ENCODE peak calls at places on chromosome 11, in nine cellular contexts. One of them, this sample, is unnamed.

GRCh38 chr11:111422494-111423249 is 43.6 kb upstream of the POU2AF1 start:
- DNase-seq in stomach: peak
- DNase-seq in esophagus muscularis mucosa: no peak
- DNase-seq in sigmoid colon: peak
- DNase-seq in GM12878: no peak
- DNase-seq in suprapubic skin: no peak
- DNase-seq in ovary: peak
- DNase-seq in tibial nerve: peak
- DNase-seq in A549: peak
- DNase-seq in this sample: peak

GRCh38 chr11:102117472-102118113 is 7.3 kb downstream of the YAP1 start:
- DNase-seq in tibial nerve: no peak
- DNase-seq in suprapubic skin: no peak
- DNase-seq in stomach: no peak
- DNase-seq in sigmoid colon: no peak
- DNase-seq in A549: no peak
- DNase-seq in GM12878: no peak
- DNase-seq in esophagus muscularis mucosa: no peak
- DNase-seq in ovary: no peak
- DNase-seq in this sample: no peak

GRCh38 chr11:35330924-35331323 is 88.4 kb downstream of the SLC1A2 start:
- DNase-seq in stomach: no peak
- DNase-seq in esophagus muscularis mucosa: no peak
- DNase-seq in A549: no peak
- DNase-seq in tibial nerve: no peak
- DNase-seq in suprapubic skin: no peak
- DNase-seq in GM12878: no peak
- DNase-seq in ovary: no peak
- DNase-seq in sigmoid colon: no peak
- DNase-seq in this sample: no peak

GRCh38 chr11:86314636-86315035 is 12.6 kb downstream of the HIKESHI start:
- DNase-seq in esophagus muscularis mucosa: no peak
- DNase-seq in stomach: no peak
- DNase-seq in sigmoid colon: no peak
- DNase-seq in A549: no peak
- DNase-seq in ovary: no peak
- DNase-seq in suprapubic skin: no peak
- DNase-seq in GM12878: no peak
- DNase-seq in tibial nerve: no peak
- DNase-seq in this sample: no peak

GRCh38 chr11:20011294-20011951 is 148.9 kb downstream of the DBX1 start:
- DNase-seq in stomach: no peak
- DNase-seq in sigmoid colon: no peak
- DNase-seq in esophagus muscularis mucosa: no peak
- DNase-seq in GM12878: no peak
- DNase-seq in suprapubic skin: no peak
- DNase-seq in tibial nerve: no peak
- DNase-seq in A549: no peak
- DNase-seq in ovary: no peak
- DNase-seq in this sample: no peak

GRCh38 chr11:33052241-33052640 is 12.9 kb downstream of the TCP11L1 start:
- DNase-seq in sigmoid colon: no peak
- DNase-seq in GM12878: no peak
- DNase-seq in ovary: no peak
- DNase-seq in suprapubic skin: no peak
- DNase-seq in A549: no peak
- DNase-seq in stomach: no peak
- DNase-seq in esophagus muscularis mucosa: no peak
- DNase-seq in tibial nerve: no peak
- DNase-seq in this sample: no peak

GRCh38 chr11:58395581-58395980 is 11.1 kb downstream of the OR5B3 start:
- DNase-seq in tibial nerve: no peak
- DNase-seq in stomach: no peak
- DNase-seq in ovary: no peak
- DNase-seq in sigmoid colon: no peak
- DNase-seq in A549: no peak
- DNase-seq in GM12878: no peak
- DNase-seq in suprapubic skin: no peak
- DNase-seq in esophagus muscularis mucosa: no peak
- DNase-seq in this sample: no peak

GRCh38 chr11:23278121-23278520 is 417.8 kb upstream of the CCDC179 start:
- DNase-seq in stomach: no peak
- DNase-seq in GM12878: no peak
- DNase-seq in A549: no peak
- DNase-seq in sigmoid colon: no peak
- DNase-seq in tibial nerve: no peak
- DNase-seq in suprapubic skin: no peak
- DNase-seq in ovary: no peak
- DNase-seq in esophagus muscularis mucosa: no peak
- DNase-seq in this sample: no peak

GRCh38 chr11:115256326-115257197 is 247.7 kb downstream of the CADM1 start:
- DNase-seq in sigmoid colon: no peak
- DNase-seq in A549: no peak
- DNase-seq in tibial nerve: no peak
- DNase-seq in esophagus muscularis mucosa: no peak
- DNase-seq in ovary: no peak
- DNase-seq in stomach: no peak
- DNase-seq in GM12878: peak
- DNase-seq in suprapubic skin: no peak
- DNase-seq in this sample: peak

GRCh38 chr11:73189315-73189714 is 28.8 kb upstream of the P2RY2 start:
- DNase-seq in stomach: peak
- DNase-seq in suprapubic skin: no peak
- DNase-seq in esophagus muscularis mucosa: no peak
- DNase-seq in ovary: peak
- DNase-seq in sigmoid colon: peak
- DNase-seq in GM12878: peak
- DNase-seq in A549: no peak
- DNase-seq in tibial nerve: no peak
- DNase-seq in this sample: peak

GRCh38 chr11:111935331-111936044 is 1.7 kb upstream of the DIXDC1 start:
- DNase-seq in ovary: no peak
- DNase-seq in esophagus muscularis mucosa: no peak
- DNase-seq in stomach: no peak
- DNase-seq in GM12878: no peak
- DNase-seq in A549: no peak
- DNase-seq in sigmoid colon: no peak
- DNase-seq in suprapubic skin: no peak
- DNase-seq in tibial nerve: no peak
- DNase-seq in this sample: no peak

GRCh38 chr11:76210920-76211851 is 4.9 kb upstream of the WNT11 start:
- DNase-seq in stomach: no peak
- DNase-seq in tibial nerve: no peak
- DNase-seq in esophagus muscularis mucosa: no peak
- DNase-seq in ovary: no peak
- DNase-seq in A549: no peak
- DNase-seq in sigmoid colon: no peak
- DNase-seq in GM12878: no peak
- DNase-seq in suprapubic skin: no peak
- DNase-seq in this sample: peak
- H3K4me3 ChIP-seq in stomach: peak
- H3K4me3 ChIP-seq in tibial nerve: no peak
- H3K4me3 ChIP-seq in esophagus muscularis mucosa: peak
- H3K4me3 ChIP-seq in ovary: peak
- H3K4me3 ChIP-seq in A549: peak
- H3K4me3 ChIP-seq in sigmoid colon: peak
- H3K4me3 ChIP-seq in GM12878: no peak
- H3K4me3 ChIP-seq in suprapubic skin: peak
- H3K4me3 ChIP-seq in this sample: peak

DNA sequence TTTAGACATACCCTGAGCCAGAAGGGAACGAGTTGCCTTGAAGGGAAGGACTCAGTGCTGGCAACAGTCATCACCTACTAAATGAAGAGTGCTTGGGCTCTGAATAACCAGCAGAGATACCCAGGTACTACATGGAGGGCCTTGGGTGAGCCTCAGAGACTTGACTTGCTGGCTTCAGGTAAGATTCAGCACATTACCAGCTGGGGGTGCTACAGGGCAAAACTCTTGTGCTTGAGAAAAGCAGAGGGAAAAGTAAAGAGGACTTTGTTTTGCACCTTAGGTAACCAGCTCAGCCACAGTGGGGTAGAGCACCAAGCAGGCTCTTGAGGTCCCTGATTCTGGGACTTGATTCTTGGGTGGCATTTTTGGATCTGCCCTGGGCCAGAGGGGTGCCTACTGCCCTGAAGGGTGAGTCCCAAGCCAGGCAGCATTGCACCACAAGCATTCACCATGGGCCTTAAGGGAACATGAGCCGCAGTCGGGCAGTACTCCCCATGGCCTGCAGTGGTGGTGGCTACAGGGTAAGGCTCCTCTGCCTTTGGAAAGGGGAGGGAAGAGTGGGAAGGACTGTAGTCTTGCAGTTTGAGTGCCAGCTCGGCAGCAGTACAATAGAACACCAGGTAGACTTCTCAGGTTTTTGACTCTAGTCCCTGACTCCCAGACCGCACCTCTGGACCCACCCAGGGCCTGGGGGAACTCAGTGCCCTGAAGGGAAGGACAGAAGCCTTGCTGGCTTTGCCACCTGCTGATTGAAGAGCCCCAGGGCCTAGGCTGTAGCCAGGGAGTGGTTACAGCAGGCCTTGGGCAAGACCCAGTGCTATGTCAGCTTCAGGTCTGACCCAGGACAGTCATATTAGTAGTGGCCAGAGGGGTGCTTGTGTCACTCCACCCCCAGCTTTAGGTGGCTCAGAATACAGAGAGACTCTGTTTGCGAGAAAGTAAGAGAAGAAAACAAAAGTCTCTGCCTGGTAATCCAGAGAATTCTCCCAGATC is 22.7 kb upstream of the PLEKHA7 start:
- DNase-seq in sigmoid colon: no peak
- DNase-seq in esophagus muscularis mucosa: no peak
- DNase-seq in GM12878: no peak
- DNase-seq in tibial nerve: no peak
- DNase-seq in stomach: peak
- DNase-seq in A549: no peak
- DNase-seq in suprapubic skin: no peak
- DNase-seq in ovary: no peak
- DNase-seq in this sample: peak
- TF ChIP-seq CTCF in sigmoid colon: no peak
- TF ChIP-seq CTCF in esophagus muscularis mucosa: no peak
- TF ChIP-seq CTCF in GM12878: peak
- TF ChIP-seq CTCF in tibial nerve: no peak
- TF ChIP-seq CTCF in stomach: no peak
- TF ChIP-seq CTCF in A549: no peak
- TF ChIP-seq CTCF in suprapubic skin: no peak
- TF ChIP-seq CTCF in ovary: no peak
- TF ChIP-seq CTCF in this sample: no peak

DNA sequence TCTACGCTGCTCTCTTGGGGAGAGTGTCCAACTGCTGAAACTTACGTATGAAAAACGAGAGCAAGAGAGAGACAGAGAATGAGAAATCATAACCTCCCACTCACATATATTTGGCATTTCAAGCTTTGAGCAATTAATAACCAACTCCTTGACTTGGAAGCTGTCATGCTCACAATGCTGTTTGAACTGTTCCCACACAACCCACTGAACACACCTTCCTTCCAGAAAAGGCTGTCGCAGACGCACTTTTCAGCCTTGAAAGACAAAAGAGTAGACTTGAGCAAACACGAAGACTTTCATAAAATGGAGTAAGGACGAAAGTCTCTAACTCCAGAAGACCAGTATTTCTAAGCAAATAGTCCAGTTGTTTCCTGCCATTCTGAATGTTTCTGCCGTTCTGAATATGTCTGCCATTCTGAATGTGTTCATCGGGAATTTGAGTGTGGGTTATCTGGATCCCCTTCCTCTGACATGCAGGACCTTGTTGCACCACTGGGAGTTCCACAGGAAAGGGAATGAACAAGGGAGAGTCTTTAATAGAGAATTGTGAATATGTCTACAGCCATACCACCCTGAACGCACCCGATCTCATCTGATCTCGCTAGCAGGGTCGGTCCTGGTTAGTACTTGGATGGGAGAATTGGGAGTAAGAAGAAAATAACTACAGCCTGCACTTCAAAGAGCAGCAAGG is 86.2 kb upstream of the BARX2 start:
- DNase-seq in suprapubic skin: no peak
- DNase-seq in esophagus muscularis mucosa: no peak
- DNase-seq in stomach: no peak
- DNase-seq in A549: no peak
- DNase-seq in ovary: no peak
- DNase-seq in tibial nerve: no peak
- DNase-seq in sigmoid colon: no peak
- DNase-seq in GM12878: no peak
- DNase-seq in this sample: no peak
- TF ChIP-seq EP300 in suprapubic skin: no peak
- TF ChIP-seq EP300 in esophagus muscularis mucosa: no peak
- TF ChIP-seq EP300 in stomach: no peak
- TF ChIP-seq EP300 in A549: no peak
- TF ChIP-seq EP300 in ovary: no peak
- TF ChIP-seq EP300 in tibial nerve: no peak
- TF ChIP-seq EP300 in sigmoid colon: no peak
- TF ChIP-seq EP300 in GM12878: no peak
- TF ChIP-seq EP300 in this sample: no peak

GRCh38 chr11:10747733-10748132 is 3.3 kb upstream of the CTR9 start:
- DNase-seq in tibial nerve: no peak
- DNase-seq in ovary: no peak
- DNase-seq in GM12878: no peak
- DNase-seq in esophagus muscularis mucosa: no peak
- DNase-seq in stomach: no peak
- DNase-seq in sigmoid colon: no peak
- DNase-seq in suprapubic skin: no peak
- DNase-seq in A549: no peak
- DNase-seq in this sample: no peak

GRCh38 chr11:10746871-10747270 is 4.2 kb upstream of the CTR9 start:
- DNase-seq in A549: no peak
- DNase-seq in esophagus muscularis mucosa: no peak
- DNase-seq in sigmoid colon: no peak
- DNase-seq in suprapubic skin: no peak
- DNase-seq in tibial nerve: no peak
- DNase-seq in stomach: no peak
- DNase-seq in GM12878: no peak
- DNase-seq in ovary: no peak
- DNase-seq in this sample: no peak

GRCh38 chr11:10743354-10744035 is 7.6 kb upstream of the CTR9 start:
- DNase-seq in A549: no peak
- DNase-seq in GM12878: no peak
- DNase-seq in sigmoid colon: no peak
- DNase-seq in suprapubic skin: no peak
- DNase-seq in ovary: no peak
- DNase-seq in stomach: no peak
- DNase-seq in tibial nerve: no peak
- DNase-seq in esophagus muscularis mucosa: no peak
- DNase-seq in this sample: peak

GRCh38 chr11:10744206-10744605 is 6.8 kb upstream of the CTR9 start:
- DNase-seq in A549: no peak
- DNase-seq in stomach: no peak
- DNase-seq in suprapubic skin: no peak
- DNase-seq in esophagus muscularis mucosa: no peak
- DNase-seq in sigmoid colon: no peak
- DNase-seq in tibial nerve: no peak
- DNase-seq in ovary: no peak
- DNase-seq in GM12878: no peak
- DNase-seq in this sample: no peak

GRCh38 chr11:10742460-10743208 is 8.4 kb upstream of the CTR9 start:
- DNase-seq in A549: no peak
- DNase-seq in tibial nerve: no peak
- DNase-seq in sigmoid colon: no peak
- DNase-seq in suprapubic skin: no peak
- DNase-seq in GM12878: no peak
- DNase-seq in esophagus muscularis mucosa: no peak
- DNase-seq in stomach: no peak
- DNase-seq in ovary: no peak
- DNase-seq in this sample: no peak
- H3K4me3 ChIP-seq in A549: no peak
- H3K4me3 ChIP-seq in tibial nerve: no peak
- H3K4me3 ChIP-seq in sigmoid colon: no peak
- H3K4me3 ChIP-seq in suprapubic skin: no peak
- H3K4me3 ChIP-seq in GM12878: no peak
- H3K4me3 ChIP-seq in esophagus muscularis mucosa: no peak
- H3K4me3 ChIP-seq in stomach: no peak
- H3K4me3 ChIP-seq in ovary: no peak
- H3K4me3 ChIP-seq in this sample: no peak

GRCh38 chr11:17986711-17987220 is 26.1 kb downstream of the SERGEF start:
- DNase-seq in esophagus muscularis mucosa: no peak
- DNase-seq in tibial nerve: no peak
- DNase-seq in suprapubic skin: no peak
- DNase-seq in A549: no peak
- DNase-seq in stomach: no peak
- DNase-seq in sigmoid colon: no peak
- DNase-seq in GM12878: no peak
- DNase-seq in ovary: no peak
- DNase-seq in this sample: no peak
- TF ChIP-seq CTCF in esophagus muscularis mucosa: no peak
- TF ChIP-seq CTCF in tibial nerve: no peak
- TF ChIP-seq CTCF in suprapubic skin: no peak
- TF ChIP-seq CTCF in A549: no peak
- TF ChIP-seq CTCF in stomach: no peak
- TF ChIP-seq CTCF in sigmoid colon: no peak
- TF ChIP-seq CTCF in GM12878: no peak
- TF ChIP-seq CTCF in ovary: no peak
- TF ChIP-seq CTCF in this sample: no peak

This sample was measured in transverse colon.